ENCODE peak calls at places on chromosome 21, in six cellular contexts. K is RWPE2, M is glutamatergic neuron, C is lower lobe of right lung, Q is tibial nerve, P is GM20000. S is an unnamed sample.

GRCh38 chr21:46295996-46296752 is 10.0 kb downstream of the YBEY start:
- DNase-seq in P (peak), Q (peak), M (no peak), C (peak), K (no peak), S (peak)

GRCh38 chr21:33396966-33397365 is 6.2 kb upstream of the IFNGR2 start:
- DNase-seq in Q (no peak), K (no peak), C (no peak), M (no peak), P (no peak), S (no peak)

GRCh38 chr21:17463441-17463840 is 49.4 kb upstream of the CXADR start:
- DNase-seq in P (no peak), C (no peak), Q (no peak), M (no peak), K (no peak), S (no peak)

GRCh38 chr21:36554411-36555157 is 74.7 kb upstream of the CLDN14 start:
- DNase-seq in Q (no peak), K (no peak), M (no peak), P (no peak), C (no peak), S (no peak)

GRCh38 chr21:21007606-21008005 is 9.4 kb downstream of the NCAM2 start:
- DNase-seq in C (no peak), K (no peak), Q (no peak), P (no peak), M (no peak), S (no peak)

GRCh38 chr21:36155603-36156338 is 853 bp upstream of the DOP1B start:
- DNase-seq in C (peak), M (no peak), P (no peak), K (no peak), Q (no peak), S (no peak)

GRCh38 chr21:16117851-16118592 is 388.2 kb downstream of the USP25 start:
- DNase-seq in Q (no peak), M (no peak), K (no peak), P (no peak), C (no peak), S (no peak)

GRCh38 chr21:45719177-45719802 is 75.8 kb downstream of the PCBP3 start:
- DNase-seq in C (no peak), M (no peak), P (no peak), K (no peak), Q (no peak), S (no peak)

GRCh38 chr21:37341254-37341960 is 25.2 kb upstream of the DYRK1A start:
- DNase-seq in Q (no peak), C (no peak), M (no peak), P (no peak), K (no peak), S (no peak)

GRCh38 chr21:46098303-46099141 is 610 bp downstream of the COL6A2 start:
- DNase-seq in Q (no peak), C (peak), M (peak), P (no peak), K (peak), S (no peak)

GRCh38 chr21:17139696-17140095 is 373.1 kb upstream of the CXADR start:
- DNase-seq in C (no peak), P (no peak), Q (no peak), M (no peak), K (no peak), S (no peak)

GRCh38 chr21:16294128-16294527 is 564.3 kb downstream of the USP25 start:
- DNase-seq in K (no peak), C (no peak), Q (no peak), P (no peak), M (no peak), S (no peak)

GRCh38 chr21:20720623-20721022 is 277.6 kb upstream of the NCAM2 start:
- DNase-seq in M (no peak), Q (no peak), K (no peak), C (no peak), P (no peak), S (no peak)

GRCh38 chr21:36504067-36505058 is 24.4 kb upstream of the CLDN14 start:
- DNase-seq in K (no peak), P (peak), Q (no peak), C (no peak), M (no peak), S (peak)

GRCh38 chr21:31554511-31555022 is 104.9 kb upstream of the SOD1 start:
- DNase-seq in Q (no peak), C (no peak), M (no peak), P (peak), K (no peak), S (peak)

GRCh38 chr21:25283720-25284119 is 323.6 kb downstream of the MRPL39 start:
- DNase-seq in Q (no peak), K (no peak), C (no peak), P (peak), M (no peak), S (peak)
- TF ChIP-seq CTCF in Q (no peak), K (peak), C (peak), P (no peak), M (no peak), S (peak)

GRCh38 chr21:26167593-26167992 is 3.0 kb downstream of the APP start:
- DNase-seq in Q (no peak), M (no peak), K (no peak), C (no peak), P (no peak), S (no peak)

GRCh38 chr21:26169611-26170470 is 729 bp downstream of the APP start:
- DNase-seq in Q (peak), M (peak), C (peak), K (peak), P (peak), S (peak)

GRCh38 chr21:26169061-26169610 is 1.4 kb downstream of the APP start:
- DNase-seq in Q (no peak), P (peak), C (no peak), M (peak), K (no peak), S (peak)

GRCh38 chr21:26171310-26172100 is 935 bp upstream of the APP start:
- DNase-seq in Q (no peak), P (no peak), M (peak), K (no peak), C (no peak), S (no peak)

GRCh38 chr21:26170471-26171309 is at the start of gene APP:
- DNase-seq in C (peak), Q (peak), P (peak), M (peak), K (peak), S (peak)
- TF ChIP-seq CTCF in C (peak), Q (peak), P (peak), M (peak), K (peak), S (peak)

GRCh38 chr21:42277593-42277992 is 37.6 kb downstream of the TFF3 start:
- DNase-seq in C (no peak), K (no peak), M (no peak), P (no peak), Q (no peak), S (no peak)

GRCh38 chr21:42276076-42276475 is 39.1 kb downstream of the TFF3 start:
- DNase-seq in C (no peak), P (no peak), M (no peak), Q (no peak), K (no peak), S (no peak)

GRCh38 chr21:42279341-42279871 is 35.8 kb downstream of the TFF3 start:
- DNase-seq in Q (no peak), C (no peak), P (no peak), K (no peak), M (no peak), S (no peak)

GRCh38 chr21:42278750-42279149 is 36.5 kb downstream of the TFF3 start:
- DNase-seq in C (no peak), P (no peak), M (no peak), K (no peak), Q (no peak), S (no peak)

GRCh38 chr21:42276526-42277154 is 38.6 kb downstream of the TFF3 start:
- DNase-seq in P (no peak), M (no peak), Q (no peak), K (no peak), C (no peak), S (no peak)
- TF ChIP-seq CTCF in P (no peak), M (no peak), Q (no peak), K (no peak), C (no peak), S (no peak)

DNA sequence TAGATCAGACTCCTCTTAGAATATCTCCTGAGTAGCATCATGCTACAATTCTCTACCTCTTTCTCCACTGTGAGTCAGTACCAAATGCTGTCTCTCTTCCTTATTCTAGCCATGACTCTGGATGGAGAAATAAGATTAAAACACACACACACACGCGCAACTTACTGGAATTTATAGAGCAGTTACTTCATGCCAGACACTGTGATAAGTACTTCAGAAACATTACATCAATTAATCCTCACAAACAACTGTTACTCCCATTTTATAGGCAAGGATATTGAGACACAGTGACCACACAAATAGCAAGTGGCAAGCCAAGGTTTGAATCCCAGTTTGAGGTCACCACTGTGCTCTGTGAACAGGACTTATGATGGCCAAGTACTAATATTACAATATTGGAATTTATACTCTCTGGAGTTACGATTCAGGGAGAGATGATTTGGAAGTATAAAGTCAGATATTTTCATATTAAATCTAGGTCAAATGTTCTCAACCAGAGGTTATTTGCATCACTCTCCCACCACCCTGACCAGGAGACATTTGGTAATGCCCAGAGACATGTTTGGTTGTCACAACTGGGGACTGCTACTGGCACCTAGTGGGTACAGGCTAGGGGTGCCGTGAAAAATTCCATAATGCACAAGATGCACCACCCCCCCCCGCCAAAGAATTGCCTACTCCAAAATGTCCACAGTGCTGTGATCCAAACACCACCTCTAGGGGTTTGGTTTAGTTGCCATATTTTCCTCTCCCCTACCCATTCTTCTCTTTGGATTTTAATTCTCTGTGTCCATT is 221.6 kb downstream of the LTN1 start:
- DNase-seq in P (no peak), Q (no peak), K (no peak), C (no peak), M (no peak), S (no peak)
- TF ChIP-seq CTCF in P (no peak), Q (no peak), K (no peak), C (no peak), M (no peak), S (no peak)

GRCh38 chr21:15062566-15062965 is 2.2 kb downstream of the NRIP1 start:
- DNase-seq in K (no peak), M (no peak), P (peak), Q (no peak), C (no peak), S (peak)

GRCh38 chr21:15063821-15064575 is 802 bp downstream of the NRIP1 start:
- DNase-seq in M (peak), P (no peak), C (peak), Q (peak), K (peak), S (no peak)

GRCh38 chr21:15061747-15062146 is 3.1 kb downstream of the NRIP1 start:
- DNase-seq in M (no peak), Q (no peak), C (no peak), P (no peak), K (no peak), S (no peak)

GRCh38 chr21:15064576-15065380 is at the start of gene NRIP1:
- DNase-seq in Q (peak), M (peak), P (peak), C (peak), K (peak), S (peak)

DNA sequence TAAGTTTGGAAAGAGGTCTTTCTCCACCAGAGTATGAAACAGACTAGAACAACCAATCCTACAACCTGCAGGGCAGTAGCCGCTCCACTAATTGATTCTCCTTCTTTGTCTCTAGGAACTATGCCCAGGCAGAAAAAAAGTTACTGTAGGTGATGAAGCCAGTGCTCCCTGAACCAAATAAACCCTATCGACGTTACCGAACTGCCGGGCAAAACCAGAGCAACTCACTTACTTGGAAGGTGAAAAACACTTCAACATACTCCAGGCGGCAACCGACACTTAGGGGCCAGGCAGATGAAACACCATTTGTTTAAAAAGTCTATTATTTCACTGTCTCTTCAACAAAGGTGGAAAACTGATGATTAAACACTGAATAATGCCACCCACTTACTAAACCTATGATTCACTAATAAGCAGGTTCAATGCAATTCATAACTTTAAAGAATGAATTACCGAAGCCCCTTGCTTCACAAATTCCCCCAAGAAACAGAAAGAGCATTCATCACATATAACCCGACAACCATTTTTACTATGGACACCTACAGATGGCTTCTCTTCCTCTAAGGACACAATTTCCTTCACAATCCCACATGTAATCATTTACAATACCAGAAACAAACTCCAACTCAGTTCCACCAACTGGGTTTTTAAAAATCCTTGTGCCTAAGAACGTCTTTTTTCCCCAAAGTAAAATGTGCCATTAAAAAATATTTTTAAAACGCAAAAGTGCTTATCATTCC is 1.5 kb downstream of the NRIP1 start:
- DNase-seq in M (no peak), K (no peak), C (no peak), Q (no peak), P (peak), S (peak)
- TF ChIP-seq CTCF in M (no peak), K (peak), C (no peak), Q (no peak), P (no peak), S (peak)

DNA sequence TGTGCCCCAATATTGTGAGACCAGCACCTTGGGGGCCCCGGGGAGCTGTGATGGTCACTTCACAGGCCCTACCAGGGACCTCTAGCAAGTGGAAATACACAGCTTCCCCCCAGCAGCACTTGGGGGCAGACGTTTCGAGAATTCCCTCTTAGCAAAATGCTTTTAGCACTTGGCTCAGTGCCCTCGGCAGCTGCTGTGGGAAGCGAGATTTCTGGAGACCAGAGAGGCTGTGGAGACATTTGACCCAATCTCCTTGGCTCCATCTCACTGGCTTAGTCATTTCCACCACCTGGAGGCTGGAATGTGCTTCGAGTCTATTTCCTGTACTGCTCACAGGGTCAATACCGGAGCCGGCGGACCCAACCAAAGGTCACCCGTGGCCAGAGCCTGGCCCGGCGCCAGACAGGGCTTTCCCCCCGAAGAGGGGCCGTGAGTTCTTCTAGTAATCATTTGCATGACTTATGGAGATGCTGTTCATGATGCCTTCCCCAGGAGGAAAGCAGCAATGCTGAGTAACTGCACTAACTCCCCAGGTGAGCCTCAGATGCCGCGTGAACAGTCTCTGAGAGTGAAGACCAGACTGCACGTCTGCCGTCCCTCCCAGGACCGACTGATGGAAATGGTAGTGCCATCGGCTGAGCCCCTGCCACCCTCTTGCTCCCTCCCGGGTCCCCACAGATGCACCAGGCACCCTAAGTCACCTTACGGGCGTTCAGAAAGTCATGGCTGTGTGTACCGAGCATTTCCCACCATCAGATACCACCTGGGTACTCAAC is 4.4 kb upstream of the C2CD2 start:
- DNase-seq in C (no peak), M (no peak), P (no peak), Q (peak), K (no peak), S (peak)
- TF ChIP-seq CTCF in C (no peak), M (no peak), P (no peak), Q (no peak), K (peak), S (no peak)